ENCODE peak calls at places on chromosomes 4 and X, in six cellular contexts. One of them, this sample, is unnamed.

GRCh38 chr4:178814908-178815307 is 1372.7 kb upstream of the AGA start:
- DNase-seq in T-cell: no peak
- DNase-seq in endothelial cell: no peak
- DNase-seq in activated CD4-positive, alpha-beta T cell treated with anti-CD3 and anti-CD28 coated beads for 48 hours: no peak
- DNase-seq in psoas muscle: no peak
- DNase-seq in tibial artery: no peak
- DNase-seq in this sample: no peak

GRCh38 chr4:138972956-138973819 is 42.4 kb upstream of the NOCT start:
- DNase-seq in psoas muscle: no peak
- DNase-seq in tibial artery: no peak
- DNase-seq in T-cell: no peak
- DNase-seq in activated CD4-positive, alpha-beta T cell treated with anti-CD3 and anti-CD28 coated beads for 48 hours: no peak
- DNase-seq in endothelial cell: no peak
- DNase-seq in this sample: no peak

GRCh38 chr4:82621212-82621611 is 59.4 kb upstream of the TMEM150C start:
- DNase-seq in endothelial cell: no peak
- DNase-seq in psoas muscle: no peak
- DNase-seq in T-cell: no peak
- DNase-seq in tibial artery: no peak
- DNase-seq in activated CD4-positive, alpha-beta T cell treated with anti-CD3 and anti-CD28 coated beads for 48 hours: no peak
- DNase-seq in this sample: no peak

GRCh38 chr4:158013858-158014257 is 159.0 kb downstream of the GASK1B start:
- DNase-seq in endothelial cell: no peak
- DNase-seq in activated CD4-positive, alpha-beta T cell treated with anti-CD3 and anti-CD28 coated beads for 48 hours: no peak
- DNase-seq in T-cell: no peak
- DNase-seq in tibial artery: no peak
- DNase-seq in psoas muscle: no peak
- DNase-seq in this sample: no peak

GRCh38 chr4:11748169-11748872 is 319.6 kb upstream of the HS3ST1 start:
- DNase-seq in psoas muscle: no peak
- DNase-seq in endothelial cell: no peak
- DNase-seq in tibial artery: no peak
- DNase-seq in T-cell: no peak
- DNase-seq in activated CD4-positive, alpha-beta T cell treated with anti-CD3 and anti-CD28 coated beads for 48 hours: no peak
- DNase-seq in this sample: no peak

GRCh38 chr4:26860922-26861433 is 337 bp downstream of the STIM2 start:
- DNase-seq in T-cell: peak; percentile 44
- DNase-seq in tibial artery: peak; percentile 30
- DNase-seq in psoas muscle: peak; percentile 67
- DNase-seq in activated CD4-positive, alpha-beta T cell treated with anti-CD3 and anti-CD28 coated beads for 48 hours: peak; percentile 71
- DNase-seq in endothelial cell: peak; percentile 59
- DNase-seq in this sample: no peak

GRCh38 chrX:14916017-14916674 is 42.9 kb downstream of the MOSPD2 start:
- DNase-seq in psoas muscle: no peak
- DNase-seq in tibial artery: no peak
- DNase-seq in activated CD4-positive, alpha-beta T cell treated with anti-CD3 and anti-CD28 coated beads for 48 hours: no peak
- DNase-seq in endothelial cell: no peak
- DNase-seq in T-cell: no peak
- DNase-seq in this sample: no peak

GRCh38 chr4:38948551-38948950 is 80.9 kb downstream of the FAM114A1 start:
- DNase-seq in tibial artery: peak; percentile 61
- DNase-seq in T-cell: no peak
- DNase-seq in endothelial cell: no peak
- DNase-seq in psoas muscle: peak; percentile 49
- DNase-seq in activated CD4-positive, alpha-beta T cell treated with anti-CD3 and anti-CD28 coated beads for 48 hours: no peak
- DNase-seq in this sample: no peak

GRCh38 chr4:16227462-16227868 is 1.2 kb upstream of the TAPT1 start:
- DNase-seq in T-cell: peak; percentile 6
- DNase-seq in tibial artery: peak; percentile 34
- DNase-seq in activated CD4-positive, alpha-beta T cell treated with anti-CD3 and anti-CD28 coated beads for 48 hours: peak; percentile 18
- DNase-seq in endothelial cell: no peak
- DNase-seq in psoas muscle: peak; percentile 49
- DNase-seq in this sample: no peak

GRCh38 chr4:16031554-16032381 is 52.1 kb downstream of the PROM1 start:
- DNase-seq in T-cell: no peak
- DNase-seq in psoas muscle: no peak
- DNase-seq in activated CD4-positive, alpha-beta T cell treated with anti-CD3 and anti-CD28 coated beads for 48 hours: no peak
- DNase-seq in tibial artery: no peak
- DNase-seq in endothelial cell: no peak
- DNase-seq in this sample: no peak

GRCh38 chr4:1945912-1946311 is 62.9 kb downstream of the NELFA start:
- DNase-seq in activated CD4-positive, alpha-beta T cell treated with anti-CD3 and anti-CD28 coated beads for 48 hours: no peak
- DNase-seq in T-cell: no peak
- DNase-seq in tibial artery: no peak
- DNase-seq in endothelial cell: no peak
- DNase-seq in psoas muscle: no peak
- DNase-seq in this sample: no peak